ENCODE peak calls at places on chromosomes 12 and 14, in ten cellular contexts. One of them, this sample, is unnamed.

GRCh38 chr12:118307069-118307954 is 65.4 kb downstream of the TAOK3 start:
- DNase-seq in adipocyte: peak; percentile 85
- DNase-seq in aorta: no peak
- DNase-seq in AG08396: peak; percentile 68
- DNase-seq in stimulated activated naive CD4-positive, alpha-beta T cell: no peak
- DNase-seq in activated naive CD8-positive, alpha-beta T cell treated with anti-CD3 and anti-CD28 coated beads, Interleukin-2, amount 50 U/mL, for 16 hours: peak; percentile 3
- DNase-seq in substantia nigra: no peak
- DNase-seq in Kasumi-1: peak; percentile 47
- DNase-seq in cardiac muscle cell: no peak
- DNase-seq in brain microvascular endothelial cell: peak; percentile 92
- DNase-seq in this sample: peak; percentile 95

GRCh38 chr12:113030875-113031525 is 25.5 kb upstream of the DTX1 start:
- DNase-seq in brain microvascular endothelial cell: peak; percentile 65
- DNase-seq in cardiac muscle cell: peak; percentile 63
- DNase-seq in Kasumi-1: peak; percentile 44
- DNase-seq in activated naive CD8-positive, alpha-beta T cell treated with anti-CD3 and anti-CD28 coated beads, Interleukin-2, amount 50 U/mL, for 16 hours: no peak
- DNase-seq in substantia nigra: no peak
- DNase-seq in AG08396: peak; percentile 54
- DNase-seq in aorta: no peak
- DNase-seq in adipocyte: peak; percentile 77
- DNase-seq in stimulated activated naive CD4-positive, alpha-beta T cell: no peak
- DNase-seq in this sample: peak; percentile 73

GRCh38 chr12:108519558-108519957 is 4.5 kb downstream of the FICD start:
- DNase-seq in aorta: no peak
- DNase-seq in stimulated activated naive CD4-positive, alpha-beta T cell: no peak
- DNase-seq in brain microvascular endothelial cell: no peak
- DNase-seq in Kasumi-1: no peak
- DNase-seq in activated naive CD8-positive, alpha-beta T cell treated with anti-CD3 and anti-CD28 coated beads, Interleukin-2, amount 50 U/mL, for 16 hours: no peak
- DNase-seq in cardiac muscle cell: no peak
- DNase-seq in AG08396: no peak
- DNase-seq in substantia nigra: no peak
- DNase-seq in adipocyte: no peak
- DNase-seq in this sample: peak; percentile 19

GRCh38 chr12:31317471-31318397 is 8.2 kb downstream of the SINHCAF start:
- DNase-seq in substantia nigra: no peak
- DNase-seq in adipocyte: peak; percentile 17
- DNase-seq in Kasumi-1: peak; percentile 32
- DNase-seq in AG08396: no peak
- DNase-seq in activated naive CD8-positive, alpha-beta T cell treated with anti-CD3 and anti-CD28 coated beads, Interleukin-2, amount 50 U/mL, for 16 hours: no peak
- DNase-seq in stimulated activated naive CD4-positive, alpha-beta T cell: no peak
- DNase-seq in aorta: no peak
- DNase-seq in cardiac muscle cell: no peak
- DNase-seq in brain microvascular endothelial cell: no peak
- DNase-seq in this sample: no peak

GRCh38 chr14:105203057-105203494 is 22.0 kb upstream of the NUDT14 start:
- DNase-seq in aorta: peak; percentile 82
- DNase-seq in brain microvascular endothelial cell: peak; percentile 56
- DNase-seq in Kasumi-1: peak; percentile 22
- DNase-seq in cardiac muscle cell: peak; percentile 79
- DNase-seq in AG08396: peak; percentile 92
- DNase-seq in adipocyte: peak; percentile 89
- DNase-seq in activated naive CD8-positive, alpha-beta T cell treated with anti-CD3 and anti-CD28 coated beads, Interleukin-2, amount 50 U/mL, for 16 hours: peak; percentile 30
- DNase-seq in stimulated activated naive CD4-positive, alpha-beta T cell: peak; percentile 28
- DNase-seq in substantia nigra: peak; percentile 80
- DNase-seq in this sample: peak; percentile 84

GRCh38 chr14:102776761-102777710 is at the start of gene TRAF3:
- DNase-seq in adipocyte: peak; percentile 91
- DNase-seq in AG08396: peak; percentile 92
- DNase-seq in stimulated activated naive CD4-positive, alpha-beta T cell: peak; percentile 82
- DNase-seq in aorta: peak; percentile 89
- DNase-seq in brain microvascular endothelial cell: peak; percentile 40
- DNase-seq in substantia nigra: peak; percentile 68
- DNase-seq in activated naive CD8-positive, alpha-beta T cell treated with anti-CD3 and anti-CD28 coated beads, Interleukin-2, amount 50 U/mL, for 16 hours: peak; percentile 56
- DNase-seq in cardiac muscle cell: peak; percentile 76
- DNase-seq in Kasumi-1: peak; percentile 32
- DNase-seq in this sample: peak; percentile 86

GRCh38 chr12:98533723-98534251 is 18.4 kb downstream of the TMPO start:
- DNase-seq in brain microvascular endothelial cell: no peak
- DNase-seq in cardiac muscle cell: peak; percentile 17
- DNase-seq in activated naive CD8-positive, alpha-beta T cell treated with anti-CD3 and anti-CD28 coated beads, Interleukin-2, amount 50 U/mL, for 16 hours: no peak
- DNase-seq in aorta: no peak
- DNase-seq in adipocyte: peak; percentile 89
- DNase-seq in stimulated activated naive CD4-positive, alpha-beta T cell: no peak
- DNase-seq in Kasumi-1: no peak
- DNase-seq in substantia nigra: no peak
- DNase-seq in AG08396: no peak
- DNase-seq in this sample: peak; percentile 42

GRCh38 chr14:25622752-25623151 is 572.8 kb upstream of the STXBP6 start:
- DNase-seq in AG08396: no peak
- DNase-seq in stimulated activated naive CD4-positive, alpha-beta T cell: no peak
- DNase-seq in substantia nigra: no peak
- DNase-seq in brain microvascular endothelial cell: no peak
- DNase-seq in adipocyte: no peak
- DNase-seq in cardiac muscle cell: no peak
- DNase-seq in aorta: no peak
- DNase-seq in Kasumi-1: no peak
- DNase-seq in activated naive CD8-positive, alpha-beta T cell treated with anti-CD3 and anti-CD28 coated beads, Interleukin-2, amount 50 U/mL, for 16 hours: no peak
- DNase-seq in this sample: no peak

GRCh38 chr14:23068792-23069412 is 11.6 kb upstream of the CDH24 start:
- DNase-seq in AG08396: peak; percentile 89
- DNase-seq in substantia nigra: no peak
- DNase-seq in activated naive CD8-positive, alpha-beta T cell treated with anti-CD3 and anti-CD28 coated beads, Interleukin-2, amount 50 U/mL, for 16 hours: peak; percentile 47
- DNase-seq in cardiac muscle cell: peak; percentile 91
- DNase-seq in stimulated activated naive CD4-positive, alpha-beta T cell: no peak
- DNase-seq in Kasumi-1: no peak
- DNase-seq in brain microvascular endothelial cell: peak; percentile 87
- DNase-seq in aorta: peak; percentile 79
- DNase-seq in adipocyte: peak; percentile 96
- DNase-seq in this sample: peak; percentile 92

GRCh38 chr14:102983496-102983895 is 61.0 kb downstream of the AMN start:
- DNase-seq in activated naive CD8-positive, alpha-beta T cell treated with anti-CD3 and anti-CD28 coated beads, Interleukin-2, amount 50 U/mL, for 16 hours: no peak
- DNase-seq in Kasumi-1: no peak
- DNase-seq in AG08396: no peak
- DNase-seq in aorta: peak; percentile 35
- DNase-seq in substantia nigra: no peak
- DNase-seq in brain microvascular endothelial cell: no peak
- DNase-seq in cardiac muscle cell: no peak
- DNase-seq in adipocyte: no peak
- DNase-seq in stimulated activated naive CD4-positive, alpha-beta T cell: no peak
- DNase-seq in this sample: no peak

GRCh38 chr12:91565246-91565645 is 382.6 kb upstream of the DCN start:
- DNase-seq in Kasumi-1: no peak
- DNase-seq in cardiac muscle cell: no peak
- DNase-seq in stimulated activated naive CD4-positive, alpha-beta T cell: no peak
- DNase-seq in adipocyte: peak; percentile 52
- DNase-seq in brain microvascular endothelial cell: peak; percentile 43
- DNase-seq in AG08396: no peak
- DNase-seq in aorta: no peak
- DNase-seq in substantia nigra: no peak
- DNase-seq in activated naive CD8-positive, alpha-beta T cell treated with anti-CD3 and anti-CD28 coated beads, Interleukin-2, amount 50 U/mL, for 16 hours: no peak
- DNase-seq in this sample: peak; percentile 6

GRCh38 chr12:103697912-103698751 is 111.1 kb downstream of the STAB2 start:
- DNase-seq in brain microvascular endothelial cell: no peak
- DNase-seq in activated naive CD8-positive, alpha-beta T cell treated with anti-CD3 and anti-CD28 coated beads, Interleukin-2, amount 50 U/mL, for 16 hours: no peak
- DNase-seq in Kasumi-1: no peak
- DNase-seq in substantia nigra: no peak
- DNase-seq in stimulated activated naive CD4-positive, alpha-beta T cell: no peak
- DNase-seq in adipocyte: no peak
- DNase-seq in cardiac muscle cell: no peak
- DNase-seq in aorta: no peak
- DNase-seq in AG08396: no peak
- DNase-seq in this sample: no peak

GRCh38 chr12:113092478-113093408 is 36.2 kb downstream of the DTX1 start:
- DNase-seq in substantia nigra: no peak
- DNase-seq in stimulated activated naive CD4-positive, alpha-beta T cell: no peak
- DNase-seq in AG08396: no peak
- DNase-seq in activated naive CD8-positive, alpha-beta T cell treated with anti-CD3 and anti-CD28 coated beads, Interleukin-2, amount 50 U/mL, for 16 hours: no peak
- DNase-seq in brain microvascular endothelial cell: no peak
- DNase-seq in cardiac muscle cell: peak; percentile 42
- DNase-seq in Kasumi-1: peak; percentile 10
- DNase-seq in adipocyte: no peak
- DNase-seq in aorta: peak; percentile 59
- DNase-seq in this sample: peak; percentile 22

GRCh38 chr14:94367896-94368590 is 20.4 kb downstream of the SERPINA1 start:
- DNase-seq in aorta: peak; percentile 35
- DNase-seq in substantia nigra: no peak
- DNase-seq in brain microvascular endothelial cell: no peak
- DNase-seq in stimulated activated naive CD4-positive, alpha-beta T cell: no peak
- DNase-seq in AG08396: no peak
- DNase-seq in cardiac muscle cell: no peak
- DNase-seq in activated naive CD8-positive, alpha-beta T cell treated with anti-CD3 and anti-CD28 coated beads, Interleukin-2, amount 50 U/mL, for 16 hours: no peak
- DNase-seq in adipocyte: no peak
- DNase-seq in Kasumi-1: no peak
- DNase-seq in this sample: no peak

GRCh38 chr12:124518051-124518932 is 49.1 kb downstream of the NCOR2 start:
- DNase-seq in Kasumi-1: peak; percentile 75
- DNase-seq in adipocyte: peak; percentile 99
- DNase-seq in AG08396: peak; percentile 95
- DNase-seq in stimulated activated naive CD4-positive, alpha-beta T cell: no peak
- DNase-seq in brain microvascular endothelial cell: peak; percentile 99
- DNase-seq in substantia nigra: peak; percentile 93
- DNase-seq in activated naive CD8-positive, alpha-beta T cell treated with anti-CD3 and anti-CD28 coated beads, Interleukin-2, amount 50 U/mL, for 16 hours: no peak
- DNase-seq in cardiac muscle cell: peak; percentile 95
- DNase-seq in aorta: peak; percentile 98
- DNase-seq in this sample: peak; percentile 98

GRCh38 chr14:74793506-74794155 is 30.5 kb downstream of the YLPM1 start:
- DNase-seq in brain microvascular endothelial cell: peak; percentile 8
- DNase-seq in adipocyte: peak; percentile 27
- DNase-seq in AG08396: peak; percentile 18
- DNase-seq in activated naive CD8-positive, alpha-beta T cell treated with anti-CD3 and anti-CD28 coated beads, Interleukin-2, amount 50 U/mL, for 16 hours: no peak
- DNase-seq in aorta: no peak
- DNase-seq in stimulated activated naive CD4-positive, alpha-beta T cell: no peak
- DNase-seq in substantia nigra: no peak
- DNase-seq in Kasumi-1: peak; percentile 16
- DNase-seq in cardiac muscle cell: no peak
- DNase-seq in this sample: peak; percentile 50

GRCh38 chr12:75208851-75209781 is 523 bp downstream of the KCNC2 start:
- DNase-seq in stimulated activated naive CD4-positive, alpha-beta T cell: no peak
- DNase-seq in adipocyte: peak; percentile 56
- DNase-seq in Kasumi-1: no peak
- DNase-seq in substantia nigra: no peak
- DNase-seq in aorta: peak; percentile 46
- DNase-seq in brain microvascular endothelial cell: peak; percentile 16
- DNase-seq in cardiac muscle cell: peak; percentile 82
- DNase-seq in activated naive CD8-positive, alpha-beta T cell treated with anti-CD3 and anti-CD28 coated beads, Interleukin-2, amount 50 U/mL, for 16 hours: no peak
- DNase-seq in AG08396: peak; percentile 58
- DNase-seq in this sample: peak; percentile 51

GRCh38 chr12:124395284-124395752 is 100.4 kb downstream of the RFLNA start:
- DNase-seq in adipocyte: no peak
- DNase-seq in Kasumi-1: no peak
- DNase-seq in brain microvascular endothelial cell: peak; percentile 60
- DNase-seq in AG08396: no peak
- DNase-seq in substantia nigra: no peak
- DNase-seq in stimulated activated naive CD4-positive, alpha-beta T cell: no peak
- DNase-seq in aorta: no peak
- DNase-seq in cardiac muscle cell: no peak
- DNase-seq in activated naive CD8-positive, alpha-beta T cell treated with anti-CD3 and anti-CD28 coated beads, Interleukin-2, amount 50 U/mL, for 16 hours: no peak
- DNase-seq in this sample: peak; percentile 73

GRCh38 chr12:7354521-7354920 is 50.6 kb downstream of the ACSM4 start:
- DNase-seq in cardiac muscle cell: no peak
- DNase-seq in substantia nigra: no peak
- DNase-seq in stimulated activated naive CD4-positive, alpha-beta T cell: no peak
- DNase-seq in aorta: no peak
- DNase-seq in adipocyte: no peak
- DNase-seq in AG08396: no peak
- DNase-seq in Kasumi-1: no peak
- DNase-seq in activated naive CD8-positive, alpha-beta T cell treated with anti-CD3 and anti-CD28 coated beads, Interleukin-2, amount 50 U/mL, for 16 hours: no peak
- DNase-seq in brain microvascular endothelial cell: peak; percentile 20
- DNase-seq in this sample: peak; percentile 48